ENCODE peak calls at places on chromosomes 16 and 17, in four cellular contexts. P is endothelial cell of umbilical vein, Z is neural progenitor cell, L is H1. Y is an unnamed sample.

GRCh38 chr17:73841431-73842060 is 197.3 kb upstream of the SDK2 start:
- DNase-seq in L (peak; percentile 59), Z (peak; percentile 66), P (no peak), Y (peak; percentile 31)

GRCh38 chr16:57899771-57900661 is 70.9 kb downstream of the CNGB1 start:
- DNase-seq in Z (peak; percentile 77), L (peak; percentile 89), P (peak; percentile 67), Y (peak; percentile 59)

GRCh38 chr17:39866013-39866730 is 1.8 kb upstream of the ZPBP2 start:
- DNase-seq in P (no peak), Z (no peak), L (no peak), Y (no peak)

GRCh38 chr16:23842137-23842600 is 6.4 kb downstream of the PRKCB start:
- DNase-seq in Z (no peak), P (no peak), L (no peak), Y (no peak)

GRCh38 chr16:82061861-82062525 is 26.9 kb downstream of the HSD17B2 start:
- DNase-seq in Z (peak; percentile 45), P (peak; percentile 55), L (no peak), Y (peak; percentile 43)

GRCh38 chr17:30380106-30380420 is 1.3 kb downstream of the CPD start:
- DNase-seq in Z (peak; percentile 25), P (peak; percentile 15), L (no peak), Y (no peak)

GRCh38 chr16:86431540-86431939 is 78.8 kb upstream of the FOXF1 start:
- DNase-seq in Z (no peak), L (no peak), P (no peak), Y (no peak)

GRCh38 chr16:15970743-15971434 is 21.5 kb downstream of the ABCC1 start:
- DNase-seq in P (no peak), L (peak; percentile 71), Z (no peak), Y (no peak)

GRCh38 chr17:10224592-10225195 is 26.3 kb upstream of the GAS7 start:
- DNase-seq in P (no peak), Z (no peak), L (no peak), Y (no peak)

GRCh38 chr17:20278805-20279204 is 188.5 kb downstream of the LGALS9B start:
- DNase-seq in L (no peak), Z (no peak), P (no peak), Y (no peak)

GRCh38 chr16:12323007-12323699 is 346.6 kb downstream of the SNX29 start:
- DNase-seq in P (no peak), L (no peak), Z (peak; percentile 32), Y (no peak)

GRCh38 chr17:14307560-14308024 is 6.7 kb downstream of the HS3ST3B1 start:
- DNase-seq in Z (no peak), L (no peak), P (no peak), Y (peak; percentile 89)

GRCh38 chr16:27067138-27067537 is 411 bp downstream of the C16orf82 start:
- DNase-seq in L (peak; percentile 63), Z (peak; percentile 82), P (no peak), Y (peak; percentile 14)

GRCh38 chr16:54505479-54506247 is 219.1 kb upstream of the IRX3 start:
- DNase-seq in L (no peak), Z (no peak), P (peak; percentile 17), Y (no peak)

GRCh38 chr16:3819741-3820724 is 60.5 kb downstream of the CREBBP start:
- DNase-seq in P (peak; percentile 98), L (no peak), Z (no peak), Y (peak; percentile 97)

GRCh38 chr16:83661656-83662055 is 146.1 kb upstream of the HSBP1 start:
- DNase-seq in Z (no peak), P (no peak), L (no peak), Y (no peak)

GRCh38 chr16:57994778-57995177 is 5.7 kb downstream of the ZNF319 start:
- DNase-seq in P (no peak), Z (peak; percentile 81), L (no peak), Y (no peak)

GRCh38 chr17:16906670-16907069 is 65.2 kb downstream of the TNFRSF13B start:
- DNase-seq in P (no peak), Z (no peak), L (no peak), Y (no peak)

GRCh38 chr17:67503184-67503583 is 126.1 kb downstream of the PITPNC1 start:
- DNase-seq in L (no peak), P (no peak), Z (no peak), Y (no peak)

GRCh38 chr17:17120716-17121115 is 78.5 kb downstream of the MPRIP start:
- DNase-seq in L (no peak), P (no peak), Z (no peak), Y (peak; percentile 65)

GRCh38 chr16:87278191-87279093 is 38.8 kb downstream of the C16orf95 start:
- DNase-seq in P (peak; percentile 86), L (peak; percentile 90), Z (peak; percentile 89), Y (peak; percentile 83)

GRCh38 chr17:5651348-5651747 is 67.0 kb upstream of the NLRP1 start:
- DNase-seq in P (no peak), L (no peak), Z (no peak), Y (no peak)

GRCh38 chr16:87966685-87967185 is 15.5 kb downstream of the BANP start:
- DNase-seq in P (peak; percentile 55), Z (no peak), L (no peak), Y (peak; percentile 18)

GRCh38 chr16:85369741-85370528 is 243.2 kb upstream of the GSE1 start:
- DNase-seq in Z (peak; percentile 67), P (no peak), L (peak; percentile 97), Y (no peak)

GRCh38 chr16:66549284-66550131 is at the start of gene TK2:
- DNase-seq in Z (peak; percentile 79), L (peak; percentile 80), P (peak; percentile 66), Y (peak; percentile 73)

GRCh38 chr17:63841350-63842172 is 924 bp downstream of the SMARCD2 start:
- DNase-seq in P (peak; percentile 56), L (no peak), Z (peak; percentile 71), Y (peak; percentile 65)

GRCh38 chr16:88730632-88731607 is 24.6 kb downstream of the CTU2 start:
- DNase-seq in Z (no peak), P (no peak), L (no peak), Y (no peak)

GRCh38 chr16:57575468-57576277 is 33.2 kb downstream of the ADGRG5 start:
- DNase-seq in L (no peak), P (no peak), Z (no peak), Y (no peak)

GRCh38 chr16:25155553-25156460 is 44.3 kb downstream of the LCMT1 start:
- DNase-seq in P (peak; percentile 29), L (no peak), Z (no peak), Y (no peak)

GRCh38 chr17:9090641-9091096 is 69.4 kb downstream of the NTN1 start:
- DNase-seq in Z (no peak), P (no peak), L (no peak), Y (no peak)

GRCh38 chr16:86697715-86698114 is 119.4 kb downstream of the FOXL1 start:
- DNase-seq in Z (no peak), P (peak; percentile 34), L (no peak), Y (peak; percentile 32)

GRCh38 chr16:57179429-57179828 is 6.4 kb downstream of the PSME3IP1 start:
- DNase-seq in L (no peak), P (no peak), Z (no peak), Y (no peak)

GRCh38 chr16:66020061-66020460 is 346.4 kb upstream of the CDH5 start:
- DNase-seq in L (no peak), Z (no peak), P (no peak), Y (no peak)

GRCh38 chr16:63426275-63426870 is 1390.1 kb upstream of the CDH8 start:
- DNase-seq in Z (no peak), L (no peak), P (peak; percentile 6), Y (no peak)

GRCh38 chr17:40298726-40299125 is 10.3 kb upstream of the RARA start:
- DNase-seq in P (no peak), L (no peak), Z (no peak), Y (peak; percentile 75)

GRCh38 chr16:89522287-89522686 is 14.1 kb downstream of the SPG7 start:
- DNase-seq in P (no peak), Z (no peak), L (no peak), Y (no peak)

GRCh38 chr16:27430923-27431484 is 29.0 kb downstream of the IL21R start:
- DNase-seq in P (peak; percentile 17), Z (no peak), L (peak; percentile 31), Y (peak; percentile 42)

DNA sequence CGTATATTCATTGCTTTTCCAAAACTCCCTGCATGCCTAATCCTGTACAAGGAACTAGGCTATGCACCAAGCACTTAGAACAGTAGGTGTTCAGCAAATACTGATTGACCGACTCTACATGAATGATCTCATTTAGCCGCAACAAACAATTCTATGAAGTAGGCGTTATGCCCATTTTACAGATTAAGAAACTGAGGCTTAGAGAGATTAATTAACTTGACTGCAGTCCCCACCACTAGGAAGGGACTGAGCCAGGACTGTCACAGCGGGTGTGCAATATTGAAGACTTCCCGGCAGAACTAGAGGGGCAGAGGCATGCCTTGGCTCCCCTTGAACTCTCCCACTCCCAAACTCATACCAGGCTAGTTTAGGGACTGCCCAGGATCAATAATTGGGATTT is 10.5 kb upstream of the N4BP1 start:
- DNase-seq in L (no peak), Z (no peak), P (no peak), Y (no peak)
- H3K9ac ChIP-seq in L (no peak overlapping the region), Z (no peak overlapping the region), P (no peak overlapping the region), Y (no peak overlapping the region)

GRCh38 chr16:73610160-73610559 is 562.2 kb upstream of the ZFHX3 start:
- DNase-seq in P (no peak), Z (no peak), L (no peak), Y (no peak)
- H3K4me3 ChIP-seq in P (no peak overlapping the region), Z (no peak overlapping the region), L (no peak overlapping the region), Y (no peak overlapping the region)

GRCh38 chr17:44384281-44384822 is 5.1 kb downstream of the ITGA2B start:
- DNase-seq in Z (peak; percentile 62), L (no peak), P (no peak), Y (no peak)
- TF ChIP-seq EZH2 in Z (no peak), L (peak; percentile 63), P (no peak), Y (no peak)

DNA sequence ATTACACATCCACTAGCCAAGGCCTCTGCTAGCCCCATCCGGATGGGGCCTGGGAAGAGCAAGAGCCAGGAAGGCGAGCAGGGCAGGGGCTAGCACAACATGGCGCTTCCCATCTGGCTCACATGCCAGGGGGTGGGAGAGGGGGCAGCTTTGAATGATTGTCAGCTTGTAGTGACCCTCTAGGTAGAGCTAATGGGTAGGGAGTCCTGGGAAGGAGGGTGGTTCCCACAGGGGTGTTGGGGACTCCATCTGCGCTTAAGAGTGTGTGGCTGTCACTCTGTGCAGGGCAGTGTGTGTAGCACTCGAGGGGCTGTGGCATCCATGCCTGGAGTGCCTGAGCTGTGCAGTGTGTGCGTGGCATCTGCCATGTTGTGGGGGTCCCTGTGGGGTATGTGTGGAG is 24.5 kb downstream of the ARHGAP23 start:
- DNase-seq in P (peak; percentile 45), L (no peak), Z (no peak), Y (no peak)
- H3K9ac ChIP-seq in P (peak overlapping the region; percentile 37), L (no peak overlapping the region), Z (no peak overlapping the region), Y (no peak overlapping the region)

GRCh38 chr16:80463303-80463702 is 77.5 kb upstream of the DYNLRB2 start:
- DNase-seq in Z (no peak), L (no peak), P (no peak), Y (no peak)

GRCh38 chr16:80463776-80464175 is 77.0 kb upstream of the DYNLRB2 start:
- DNase-seq in L (no peak), P (no peak), Z (no peak), Y (no peak)

GRCh38 chr16:80467961-80468360 is 72.8 kb upstream of the DYNLRB2 start:
- DNase-seq in Z (no peak), P (no peak), L (no peak), Y (no peak)

GRCh38 chr16:80462902-80463301 is 77.9 kb upstream of the DYNLRB2 start:
- DNase-seq in Z (no peak), L (no peak), P (no peak), Y (no peak)

GRCh38 chr16:80466024-80466986 is 74.5 kb upstream of the DYNLRB2 start:
- DNase-seq in Z (peak; percentile 93), P (peak; percentile 39), L (peak; percentile 90), Y (peak; percentile 57)
- H3K4me3 ChIP-seq in Z (no peak overlapping the region), P (no peak overlapping the region), L (no peak overlapping the region), Y (no peak overlapping the region)